ENCODE peak calls at places on chromosomes 1 and 21, in seven cellular contexts. Q is PC-3, E is GM23248, S is GM23338, L is neural progenitor cell, Z is hepatocyte, H is HCT116. O is an unnamed sample.
A peak's percentile ranks its signal among the peaks of the same experiment; 100 is the strongest.

GRCh38 chr1:234899041-234899787 is 229.4 kb downstream of the TOMM20 start:
- DNase-seq in Q (peak; percentile 52), E (peak; percentile 38), S (no peak), L (no peak), Z (peak; percentile 69), H (no peak), O (no peak)

GRCh38 chr1:209675567-209676154 is 449 bp downstream of the G0S2 start:
- DNase-seq in Q (peak; percentile 36), E (peak; percentile 47), S (peak; percentile 54), L (peak; percentile 51), Z (peak; percentile 37), H (no peak), O (no peak)

GRCh38 chr1:40161888-40162397 is 756 bp downstream of the RLF start:
- DNase-seq in Q (no peak), E (no peak), S (no peak), L (no peak), Z (no peak), H (no peak), O (no peak)

GRCh38 chr1:214552174-214552608 is 789 bp upstream of the PTPN14 start:
- DNase-seq in Q (peak; percentile 98), E (peak; percentile 88), S (peak; percentile 97), L (peak; percentile 75), Z (peak; percentile 88), H (peak; percentile 71), O (no peak)

GRCh38 chr1:154849645-154850131 is 20.4 kb downstream of the KCNN3 start:
- DNase-seq in Q (no peak), E (no peak), S (no peak), L (no peak), Z (no peak), H (no peak), O (no peak)

GRCh38 chr1:36134805-36135339 is 9.8 kb upstream of the COL8A2 start:
- DNase-seq in Q (peak; percentile 63), E (peak; percentile 66), S (peak; percentile 90), L (peak; percentile 84), Z (peak; percentile 76), H (no peak), O (peak; percentile 60)

GRCh38 chr1:228158151-228158571 is 7.4 kb upstream of the IBA57 start:
- DNase-seq in Q (no peak), E (peak; percentile 33), S (peak; percentile 43), L (no peak), Z (no peak), H (no peak), O (no peak)

GRCh38 chr1:53842347-53842746 is 4.3 kb upstream of the NDC1 start:
- DNase-seq in Q (no peak), E (no peak), S (no peak), L (no peak), Z (no peak), H (no peak), O (no peak)

GRCh38 chr21:38950388-38951094 is 144.8 kb downstream of the ETS2 start:
- DNase-seq in Q (peak; percentile 48), E (peak; percentile 53), S (no peak), L (no peak), Z (peak; percentile 77), H (no peak), O (no peak)

GRCh38 chr1:182588460-182589396 is at the start of gene RNASEL:
- DNase-seq in Q (peak; percentile 57), E (peak; percentile 89), S (peak; percentile 73), L (peak; percentile 73), Z (peak; percentile 88), H (peak; percentile 35), O (peak; percentile 57)

GRCh38 chr1:245917403-245917802 is 589.7 kb downstream of the SMYD3 start:
- DNase-seq in Q (no peak), E (no peak), S (no peak), L (no peak), Z (no peak), H (no peak), O (no peak)

GRCh38 chr1:52825868-52826267 is 16.7 kb upstream of the ZYG11A start:
- DNase-seq in Q (peak; percentile 57), E (peak; percentile 24), S (peak; percentile 54), L (no peak), Z (no peak), H (no peak), O (peak; percentile 48)

GRCh38 chr1:112465122-112465521 is 43.6 kb upstream of the WNT2B start:
- DNase-seq in Q (no peak), E (peak; percentile 63), S (no peak), L (no peak), Z (no peak), H (no peak), O (no peak)

GRCh38 chr1:54120018-54120697 is 32.6 kb downstream of the CDCP2 start:
- DNase-seq in Q (no peak), E (no peak), S (no peak), L (no peak), Z (no peak), H (no peak), O (no peak)

GRCh38 chr1:15797614-15798390 is 9.6 kb downstream of the UQCRHL start:
- DNase-seq in Q (peak; percentile 31), E (peak; percentile 42), S (no peak), L (no peak), Z (no peak), H (no peak), O (no peak)

GRCh38 chr1:241717975-241718374 is 65.9 kb downstream of the WDR64 start:
- DNase-seq in Q (peak; percentile 77), E (no peak), S (no peak), L (no peak), Z (no peak), H (no peak), O (no peak)

GRCh38 chr1:234955107-234955731 is 173.4 kb downstream of the TOMM20 start:
- DNase-seq in Q (no peak), E (no peak), S (no peak), L (no peak), Z (peak; percentile 75), H (no peak), O (peak; percentile 44)

GRCh38 chr1:68359045-68359444 is 90.7 kb downstream of the RPE65 start:
- DNase-seq in Q (no peak), E (no peak), S (no peak), L (no peak), Z (no peak), H (no peak), O (no peak)

GRCh38 chr1:81681104-81681503 is 119.6 kb upstream of the ADGRL2 start:
- DNase-seq in Q (no peak), E (no peak), S (peak; percentile 3), L (no peak), Z (no peak), H (no peak), O (no peak)
- H3K4me2 ChIP-seq in Q (peak overlapping the region; percentile 68), E (peak overlapping the region; percentile 27), S (peak overlapping the region; percentile 34), L (peak overlapping the region; percentile 62), Z (peak overlapping the region; percentile 51), H (no peak overlapping the region), O (no peak overlapping the region)

GRCh38 chr1:220992705-220993052 is 113.4 kb downstream of the HLX start:
- DNase-seq in Q (no peak), E (no peak), S (no peak), L (peak; percentile 25), Z (no peak), H (no peak), O (no peak)

GRCh38 chr1:220991959-220992704 is 112.9 kb downstream of the HLX start:
- DNase-seq in Q (no peak), E (peak; percentile 51), S (no peak), L (no peak), Z (peak; percentile 12), H (no peak), O (no peak)

GRCh38 chr1:220994671-220995070 is 115.4 kb downstream of the HLX start:
- DNase-seq in Q (no peak), E (no peak), S (no peak), L (no peak), Z (no peak), H (no peak), O (no peak)

GRCh38 chr1:220991506-220991905 is 112.3 kb downstream of the HLX start:
- DNase-seq in Q (no peak), E (peak; percentile 33), S (no peak), L (no peak), Z (no peak), H (no peak), O (no peak)

GRCh38 chr1:220990417-220991337 is 111.4 kb downstream of the HLX start:
- DNase-seq in Q (peak; percentile 85), E (peak; percentile 81), S (no peak), L (no peak), Z (no peak), H (peak; percentile 12), O (no peak)
- TF ChIP-seq EZH2phosphoT487 in Q (no peak), E (no peak), S (no peak), L (no peak), Z (no peak), H (no peak), O (no peak)

GRCh38 chr1:156708245-156708661 is 2.9 kb upstream of the CRABP2 start:
- DNase-seq in Q (no peak), E (peak; percentile 53), S (peak; percentile 92), L (peak; percentile 76), Z (no peak), H (no peak), O (no peak)
- H3K4me2 ChIP-seq in Q (no peak overlapping the region), E (peak overlapping the region; percentile 87), S (peak overlapping the region; percentile 92), L (peak overlapping the region; percentile 96), Z (peak overlapping the region; percentile 92), H (peak overlapping the region; percentile 85), O (no peak overlapping the region)

GRCh38 chr1:179380299-179380698 is 14.5 kb downstream of the AXDND1 start:
- DNase-seq in Q (no peak), E (peak; percentile 51), S (no peak), L (no peak), Z (no peak), H (no peak), O (no peak)
- TF ChIP-seq EZH2phosphoT487 in Q (no peak), E (no peak), S (no peak), L (no peak), Z (no peak), H (no peak), O (no peak)

DNA sequence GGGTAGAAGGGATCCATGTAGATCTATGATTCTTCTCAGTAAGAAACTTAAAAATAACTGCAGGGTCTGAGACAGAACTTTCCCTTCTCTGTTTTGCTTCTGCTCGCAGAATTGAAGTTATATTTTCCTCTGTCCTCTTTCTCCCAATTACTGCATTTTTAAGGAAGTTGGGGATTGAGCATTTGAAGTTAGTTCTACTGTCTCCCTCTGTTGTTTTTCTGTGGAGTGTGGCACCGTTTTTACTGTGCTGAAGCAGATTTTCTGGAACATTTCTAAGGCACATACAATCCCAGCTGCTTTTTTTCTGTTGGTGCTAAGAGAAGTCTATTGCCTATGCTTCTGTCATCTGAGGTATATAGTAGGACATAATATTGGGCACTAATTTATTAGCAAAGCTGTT is 43.3 kb downstream of the RASAL2 start:
- DNase-seq in Q (no peak), E (peak; percentile 23), S (no peak), L (no peak), Z (no peak), H (no peak), O (no peak)
- H3K4me2 ChIP-seq in Q (no peak overlapping the region), E (peak overlapping the region; percentile 38), S (no peak overlapping the region), L (no peak overlapping the region), Z (no peak overlapping the region), H (no peak overlapping the region), O (no peak overlapping the region)